ENCODE peak calls at places on chromosomes 12 and 14, in four cellular contexts. U, A, J and V are unnamed samples.

GRCh38 chr14:34678306-34678705 is 36.1 kb downstream of the CFL2 start:
- DNase-seq in A (no peak), J (no peak), U (no peak), V (no peak)

GRCh38 chr12:50086148-50086547 is 1.0 kb downstream of the SMARCD1 start:
- DNase-seq in U (no peak), A (no peak), J (no peak), V (no peak)

GRCh38 chr12:108602961-108603704 is 5.2 kb upstream of the TMEM119 start:
- DNase-seq in A (no peak), U (no peak), J (no peak), V (no peak)

GRCh38 chr12:119176267-119177055 is 2.3 kb upstream of the HSPB8 start:
- DNase-seq in J (peak), A (peak), U (no peak), V (peak)

GRCh38 chr12:10409387-10409786 is at the start of gene KLRC4:
- DNase-seq in A (no peak), J (no peak), U (no peak), V (no peak)

GRCh38 chr14:51860164-51860835 is at the start of gene GNG2:
- DNase-seq in J (no peak), A (no peak), U (peak), V (peak)

GRCh38 chr14:41629876-41630275 is 23.2 kb downstream of the LRFN5 start:
- DNase-seq in J (no peak), A (no peak), U (no peak), V (no peak)

GRCh38 chr14:23443411-23443812 is 8.0 kb upstream of the MYH7 start:
- DNase-seq in A (no peak), J (no peak), U (no peak), V (no peak)

GRCh38 chr12:78185109-78185508 is 354.4 kb downstream of the NAV3 start:
- DNase-seq in U (no peak), J (no peak), A (no peak), V (no peak)

GRCh38 chr14:77565289-77566081 is 51.0 kb downstream of the SPTLC2 start:
- DNase-seq in J (no peak), U (no peak), A (no peak), V (no peak)

GRCh38 chr12:108341854-108342847 is 3.0 kb upstream of the CMKLR1 start:
- DNase-seq in J (no peak), A (no peak), U (no peak), V (no peak)

GRCh38 chr12:130620281-130620680 is 95.8 kb downstream of the RIMBP2 start:
- DNase-seq in J (no peak), A (no peak), U (no peak), V (no peak)

GRCh38 chr12:50325890-50326391 is 42.6 kb upstream of the LIMA1 start:
- DNase-seq in J (no peak), A (peak), U (no peak), V (no peak)

GRCh38 chr14:26597136-26598080 is at the start of gene NOVA1:
- DNase-seq in A (no peak), J (no peak), U (no peak), V (peak)

GRCh38 chr14:101177301-101178055 is 274.0 kb upstream of the RTL1 start:
- DNase-seq in J (no peak), U (no peak), A (no peak), V (no peak)

GRCh38 chr14:30143617-30144016 is 216.0 kb upstream of the PRKD1 start:
- DNase-seq in J (no peak), U (no peak), A (no peak), V (no peak)
- TF ChIP-seq CBFB in J (no peak), U (no peak), A (no peak), V (no peak)

GRCh38 chr12:116601524-116601923 is 42.3 kb downstream of the MAP1LC3B2 start:
- DNase-seq in U (no peak), J (no peak), A (no peak), V (no peak)
- TF ChIP-seq CBFB in U (no peak), J (no peak), A (no peak), V (no peak)

DNA sequence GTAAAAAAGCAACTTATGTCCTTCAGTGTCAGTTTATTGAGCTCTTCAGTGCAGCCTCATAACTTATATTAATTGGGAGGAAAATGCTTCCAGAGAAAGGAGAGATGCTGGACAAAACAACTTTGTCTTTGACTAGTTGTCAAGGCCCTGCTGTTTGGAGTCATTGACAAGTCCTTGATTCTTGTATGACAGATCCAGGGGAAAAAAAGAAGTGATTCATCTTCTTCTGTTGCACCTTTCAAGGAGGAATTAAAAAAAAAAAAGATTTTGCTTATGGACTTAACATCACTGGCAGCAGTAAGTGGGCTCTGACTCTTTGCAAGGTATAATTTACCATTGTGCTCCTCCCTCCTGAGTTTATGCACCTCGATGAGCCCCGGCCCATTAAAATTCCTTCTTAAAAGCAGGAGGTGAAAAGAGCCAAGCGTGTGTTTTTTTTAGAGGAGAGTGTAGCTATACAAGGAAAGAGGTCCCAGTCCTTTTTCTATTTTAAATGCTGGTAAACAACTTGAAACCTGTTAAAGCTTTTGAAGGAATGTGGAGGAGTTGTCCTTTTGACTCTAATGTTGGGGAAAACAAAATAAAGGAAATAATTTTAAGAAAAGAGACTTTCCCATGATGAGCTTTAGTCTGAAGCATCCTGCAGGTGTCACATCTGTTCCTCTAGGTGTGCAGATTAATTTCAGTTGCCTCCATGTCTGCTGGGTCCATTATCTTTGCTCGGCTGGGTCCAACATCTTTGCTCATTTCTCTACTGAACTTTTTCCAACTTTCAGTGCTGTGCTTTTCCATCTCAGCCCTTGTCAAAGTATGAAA is 431.6 kb downstream of the RAD51B start:
- DNase-seq in U (no peak), J (no peak), A (no peak), V (no peak)
- TF ChIP-seq CBFB in U (no peak), J (no peak), A (no peak), V (no peak)

GRCh38 chr12:57430117-57430930 is 519 bp downstream of the R3HDM2 start:
- DNase-seq in J (peak), U (no peak), A (no peak), V (peak)
- TF ChIP-seq CBFB in J (no peak), U (no peak), A (no peak), V (no peak)

GRCh38 chr12:74148849-74149248 is 388.8 kb upstream of the ATXN7L3B start:
- DNase-seq in A (no peak), J (no peak), U (no peak), V (no peak)

GRCh38 chr12:74152370-74152769 is 385.3 kb upstream of the ATXN7L3B start:
- DNase-seq in J (no peak), A (no peak), U (no peak), V (no peak)
- TF ChIP-seq CBFB in J (no peak), A (no peak), U (no peak), V (no peak)

GRCh38 chr14:72714094-72714493 is 179.8 kb downstream of the DPF3 start:
- DNase-seq in U (peak), J (no peak), A (no peak), V (no peak)
- TF ChIP-seq CBFB in U (peak), J (no peak), A (no peak), V (no peak)

DNA sequence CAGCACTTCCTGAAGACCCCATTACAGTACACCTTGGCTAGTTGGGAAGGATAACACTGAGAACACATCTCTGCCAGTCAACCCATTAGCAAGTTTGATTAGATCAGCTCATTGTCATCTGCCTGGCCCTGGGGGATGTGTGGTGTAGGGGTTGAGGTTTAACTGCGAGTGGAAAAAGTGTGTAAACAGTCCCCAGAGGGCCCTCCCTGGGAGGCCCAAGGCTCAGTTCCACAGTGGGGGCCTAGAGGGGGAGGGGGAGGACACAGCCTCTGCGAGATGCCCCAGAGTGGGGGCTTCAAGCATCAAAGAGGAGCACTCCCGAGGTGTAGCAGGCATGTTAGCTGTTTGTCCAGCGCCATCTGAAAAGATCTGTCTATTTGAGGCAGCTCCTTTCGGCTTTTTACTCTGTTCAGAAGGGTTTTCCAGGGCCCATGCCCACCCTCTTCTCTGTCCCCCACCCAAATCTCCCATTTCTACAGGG is 344 bp downstream of the LPAR5 start:
- DNase-seq in J (peak), A (no peak), U (no peak), V (no peak)
- TF ChIP-seq CBFB in J (no peak), A (no peak), U (peak), V (no peak)